ENCODE peak calls at places on chromosomes 3 and 15, in eight cellular contexts. One of them, this sample, is unnamed.

GRCh38 chr3:69084326-69084667 is 440 bp upstream of the ARL6IP5 start:
- DNase-seq in psoas muscle: no peak
- DNase-seq in fibroblast of lung: peak
- DNase-seq in GM12864: no peak
- DNase-seq in astrocyte: peak
- DNase-seq in GM23338: no peak
- DNase-seq in bronchial epithelial cell: peak
- DNase-seq in tibial artery: no peak
- DNase-seq in this sample: peak

GRCh38 chr15:67835349-67836133 is 4.3 kb downstream of the RNU6-1 start:
- DNase-seq in psoas muscle: no peak
- DNase-seq in fibroblast of lung: no peak
- DNase-seq in GM12864: no peak
- DNase-seq in astrocyte: no peak
- DNase-seq in GM23338: peak
- DNase-seq in bronchial epithelial cell: no peak
- DNase-seq in tibial artery: no peak
- DNase-seq in this sample: no peak

GRCh38 chr3:182911782-182912111 is 68.6 kb downstream of the DCUN1D1 start:
- DNase-seq in psoas muscle: no peak
- DNase-seq in fibroblast of lung: no peak
- DNase-seq in GM12864: no peak
- DNase-seq in astrocyte: peak
- DNase-seq in GM23338: no peak
- DNase-seq in bronchial epithelial cell: peak
- DNase-seq in tibial artery: no peak
- DNase-seq in this sample: no peak

GRCh38 chr3:127247292-127247691 is 40.6 kb downstream of the PRR20G start:
- DNase-seq in psoas muscle: no peak
- DNase-seq in fibroblast of lung: no peak
- DNase-seq in GM12864: no peak
- DNase-seq in astrocyte: no peak
- DNase-seq in GM23338: peak
- DNase-seq in bronchial epithelial cell: no peak
- DNase-seq in tibial artery: no peak
- DNase-seq in this sample: no peak

GRCh38 chr15:63586790-63587189 is 10.4 kb upstream of the FBXL22 start:
- DNase-seq in psoas muscle: no peak
- DNase-seq in fibroblast of lung: no peak
- DNase-seq in GM12864: no peak
- DNase-seq in astrocyte: no peak
- DNase-seq in GM23338: peak
- DNase-seq in bronchial epithelial cell: no peak
- DNase-seq in tibial artery: no peak
- DNase-seq in this sample: no peak

GRCh38 chr15:75647370-75648155 is at the start of gene SNX33:
- DNase-seq in psoas muscle: peak
- DNase-seq in fibroblast of lung: peak
- DNase-seq in GM12864: no peak
- DNase-seq in astrocyte: peak
- DNase-seq in GM23338: peak
- DNase-seq in bronchial epithelial cell: peak
- DNase-seq in tibial artery: peak
- DNase-seq in this sample: peak

GRCh38 chr3:71998995-71999673 is 214.2 kb upstream of the PROK2 start:
- DNase-seq in psoas muscle: no peak
- DNase-seq in fibroblast of lung: peak
- DNase-seq in GM12864: no peak
- DNase-seq in astrocyte: peak
- DNase-seq in GM23338: no peak
- DNase-seq in bronchial epithelial cell: peak
- DNase-seq in tibial artery: no peak
- DNase-seq in this sample: peak

GRCh38 chr3:52495096-52495495 is at the start of gene STAB1:
- DNase-seq in psoas muscle: peak
- DNase-seq in fibroblast of lung: no peak
- DNase-seq in GM12864: no peak
- DNase-seq in astrocyte: no peak
- DNase-seq in GM23338: no peak
- DNase-seq in bronchial epithelial cell: no peak
- DNase-seq in tibial artery: peak
- DNase-seq in this sample: no peak

GRCh38 chr3:151047636-151048035 is 37.8 kb upstream of the MED12L start:
- DNase-seq in psoas muscle: no peak
- DNase-seq in fibroblast of lung: peak
- DNase-seq in GM12864: no peak
- DNase-seq in astrocyte: peak
- DNase-seq in GM23338: peak
- DNase-seq in bronchial epithelial cell: peak
- DNase-seq in tibial artery: no peak
- DNase-seq in this sample: peak

GRCh38 chr3:150393745-150394144 is 14.4 kb upstream of the TSC22D2 start:
- DNase-seq in psoas muscle: no peak
- DNase-seq in fibroblast of lung: no peak
- DNase-seq in GM12864: no peak
- DNase-seq in astrocyte: no peak
- DNase-seq in GM23338: no peak
- DNase-seq in bronchial epithelial cell: no peak
- DNase-seq in tibial artery: no peak
- DNase-seq in this sample: no peak

GRCh38 chr3:71127052-71127451 is 456.5 kb downstream of the FOXP1 start:
- DNase-seq in psoas muscle: no peak
- DNase-seq in fibroblast of lung: no peak
- DNase-seq in GM12864: no peak
- DNase-seq in astrocyte: no peak
- DNase-seq in GM23338: no peak
- DNase-seq in bronchial epithelial cell: no peak
- DNase-seq in tibial artery: no peak
- DNase-seq in this sample: no peak

GRCh38 chr3:8845641-8846040 is 76.2 kb upstream of the OXTR start:
- DNase-seq in psoas muscle: no peak
- DNase-seq in fibroblast of lung: no peak
- DNase-seq in GM12864: no peak
- DNase-seq in astrocyte: peak
- DNase-seq in GM23338: no peak
- DNase-seq in bronchial epithelial cell: peak
- DNase-seq in tibial artery: no peak
- DNase-seq in this sample: no peak

DNA sequence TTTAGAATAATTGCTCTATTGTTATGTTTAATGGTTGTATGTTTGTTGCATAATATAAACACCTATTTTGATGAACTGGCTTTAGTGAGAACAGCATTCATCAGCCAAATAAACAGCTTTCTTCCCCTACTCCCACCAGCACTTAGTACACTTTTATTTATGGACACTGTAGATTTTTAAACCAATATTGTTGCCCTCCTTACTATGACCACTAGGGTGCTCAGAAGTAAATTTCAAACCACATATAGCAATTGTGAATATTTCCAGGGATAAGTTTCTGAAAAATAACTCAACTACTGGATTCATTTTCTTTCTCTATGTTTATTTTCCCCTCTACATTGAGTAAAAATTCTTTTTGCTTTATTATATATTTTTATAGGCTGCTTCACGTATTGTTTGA is 84.7 kb upstream of the PTX3 start:
- DNase-seq in psoas muscle: no peak
- DNase-seq in fibroblast of lung: no peak
- DNase-seq in GM12864: no peak
- DNase-seq in astrocyte: no peak
- DNase-seq in GM23338: no peak
- DNase-seq in bronchial epithelial cell: no peak
- DNase-seq in tibial artery: no peak
- DNase-seq in this sample: no peak
- TF ChIP-seq CTCF in psoas muscle: no peak
- TF ChIP-seq CTCF in fibroblast of lung: no peak
- TF ChIP-seq CTCF in GM12864: peak
- TF ChIP-seq CTCF in astrocyte: no peak
- TF ChIP-seq CTCF in GM23338: peak
- TF ChIP-seq CTCF in bronchial epithelial cell: no peak
- TF ChIP-seq CTCF in tibial artery: no peak
- TF ChIP-seq CTCF in this sample: peak

DNA sequence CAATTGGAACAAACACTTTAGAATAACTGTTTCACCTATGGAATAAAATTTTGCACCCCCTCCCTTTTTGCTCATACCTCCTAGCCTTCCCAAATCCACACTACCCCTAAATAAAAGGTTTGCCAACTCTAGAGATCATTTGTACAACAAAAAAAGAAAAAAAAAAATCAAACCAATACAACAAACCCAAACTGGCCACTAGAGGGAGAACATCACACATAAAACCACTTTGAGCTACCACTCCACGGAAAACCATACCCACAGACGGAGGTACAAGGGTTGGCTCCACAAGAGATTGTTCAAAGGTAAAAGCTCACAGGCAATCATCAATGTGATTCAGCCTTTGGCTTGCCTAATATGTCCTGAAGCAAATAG is 47.6 kb downstream of the SETMAR start:
- DNase-seq in psoas muscle: no peak
- DNase-seq in fibroblast of lung: peak
- DNase-seq in GM12864: peak
- DNase-seq in astrocyte: peak
- DNase-seq in GM23338: peak
- DNase-seq in bronchial epithelial cell: peak
- DNase-seq in tibial artery: no peak
- DNase-seq in this sample: peak
- H3K4me3 ChIP-seq in psoas muscle: peak
- H3K4me3 ChIP-seq in fibroblast of lung: peak
- H3K4me3 ChIP-seq in GM12864: no peak
- H3K4me3 ChIP-seq in astrocyte: peak
- H3K4me3 ChIP-seq in GM23338: no peak
- H3K4me3 ChIP-seq in bronchial epithelial cell: no peak
- H3K4me3 ChIP-seq in tibial artery: peak
- H3K4me3 ChIP-seq in this sample: peak

DNA sequence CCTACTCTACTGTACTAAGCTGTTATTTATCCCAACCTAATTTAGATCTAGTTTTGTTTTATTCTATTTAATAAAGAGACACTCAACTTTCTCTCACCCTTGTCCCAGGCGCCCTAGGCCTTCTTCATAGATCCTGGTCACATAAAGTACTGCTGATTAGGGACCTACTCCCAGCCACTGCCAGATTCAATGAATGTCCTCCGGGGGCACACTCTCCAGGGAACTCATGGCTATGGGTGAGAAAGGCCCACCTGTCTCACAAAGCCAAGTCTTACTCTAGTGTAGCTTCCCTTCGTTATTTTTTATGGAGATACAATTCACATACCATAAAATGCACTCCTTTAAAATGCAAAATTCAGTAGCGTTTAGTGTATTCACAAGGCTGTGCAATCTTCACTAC is 87.9 kb downstream of the ADCY5 start:
- DNase-seq in psoas muscle: no peak
- DNase-seq in fibroblast of lung: no peak
- DNase-seq in GM12864: no peak
- DNase-seq in astrocyte: no peak
- DNase-seq in GM23338: peak
- DNase-seq in bronchial epithelial cell: no peak
- DNase-seq in tibial artery: no peak
- DNase-seq in this sample: no peak
- TF ChIP-seq CTCF in psoas muscle: no peak
- TF ChIP-seq CTCF in fibroblast of lung: peak
- TF ChIP-seq CTCF in GM12864: peak
- TF ChIP-seq CTCF in astrocyte: no peak
- TF ChIP-seq CTCF in GM23338: peak
- TF ChIP-seq CTCF in bronchial epithelial cell: no peak
- TF ChIP-seq CTCF in tibial artery: no peak
- TF ChIP-seq CTCF in this sample: no peak

DNA sequence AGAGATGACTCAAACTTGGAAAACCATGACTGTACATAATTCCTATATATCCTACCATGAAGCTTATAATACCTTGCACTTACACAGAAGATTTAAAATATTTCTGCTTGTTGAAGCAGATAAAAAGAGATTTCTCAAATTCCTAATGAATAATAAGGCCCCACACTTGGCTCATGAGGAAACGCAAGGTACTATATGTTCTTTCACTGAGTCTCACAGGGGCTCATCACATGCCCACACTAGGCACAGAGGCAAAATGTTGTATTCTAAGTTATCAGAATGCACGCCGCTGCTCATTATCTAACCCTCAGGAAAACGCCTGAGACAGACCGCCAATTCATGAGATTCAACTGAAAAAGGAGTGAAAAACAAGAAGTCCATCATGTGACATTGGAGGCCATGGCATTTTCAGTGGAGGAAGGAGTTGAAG is 5.6 kb downstream of the MYO1E start:
- DNase-seq in psoas muscle: no peak
- DNase-seq in fibroblast of lung: no peak
- DNase-seq in GM12864: no peak
- DNase-seq in astrocyte: no peak
- DNase-seq in GM23338: no peak
- DNase-seq in bronchial epithelial cell: peak
- DNase-seq in tibial artery: peak
- DNase-seq in this sample: peak
- H3K4me3 ChIP-seq in psoas muscle: no peak
- H3K4me3 ChIP-seq in fibroblast of lung: no peak
- H3K4me3 ChIP-seq in GM12864: no peak
- H3K4me3 ChIP-seq in astrocyte: no peak
- H3K4me3 ChIP-seq in GM23338: no peak
- H3K4me3 ChIP-seq in bronchial epithelial cell: no peak
- H3K4me3 ChIP-seq in tibial artery: no peak
- H3K4me3 ChIP-seq in this sample: no peak

This sample was measured in fibroblast of the aortic adventitia.